ENCODE peak calls at places on chromosomes 2 and 18, in seven cellular contexts. Z is fibroblast of mammary gland, M is retinal pigment epithelial cell, T is fibroblast of villous mesenchyme, C is cardiac muscle cell, G is IMR-90, E is thyroid gland. Q is an unnamed sample.

GRCh38 chr18:22856870-22857269 is 76.3 kb upstream of the RBBP8 start:
- DNase-seq in M (no peak), E (peak), Z (no peak), T (no peak), G (no peak), C (no peak), Q (no peak)

GRCh38 chr2:6326958-6327357 is 538.7 kb downstream of the CMPK2 start:
- DNase-seq in M (no peak), G (no peak), E (no peak), Z (no peak), T (no peak), C (no peak), Q (no peak)

GRCh38 chr2:239826786-239827510 is 198.2 kb downstream of the NDUFA10 start:
- DNase-seq in M (no peak), E (peak), T (no peak), Z (no peak), G (no peak), C (no peak), Q (no peak)

GRCh38 chr2:44707945-44708645 is 233.4 kb upstream of the SIX3 start:
- DNase-seq in C (no peak), T (no peak), E (no peak), Z (no peak), M (no peak), G (no peak), Q (no peak)

GRCh38 chr2:125471963-125472362 is 1184.0 kb upstream of the GYPC start:
- DNase-seq in E (no peak), Z (no peak), C (peak), G (peak), M (no peak), T (no peak), Q (peak)

GRCh38 chr2:241133436-241133820 is 15.8 kb downstream of the PASK start:
- DNase-seq in C (no peak), T (no peak), G (no peak), Z (no peak), E (no peak), M (no peak), Q (no peak)

GRCh38 chr2:207892676-207893402 is 123.1 kb upstream of the FZD5 start:
- DNase-seq in G (no peak), Z (no peak), C (peak), T (no peak), E (peak), M (no peak), Q (no peak)

GRCh38 chr2:158022888-158023287 is 78.8 kb upstream of the UPP2 start:
- DNase-seq in C (no peak), G (no peak), Z (no peak), E (no peak), T (no peak), M (no peak), Q (no peak)

GRCh38 chr2:97906309-97906708 is 89.4 kb downstream of the TMEM131 start:
- DNase-seq in Z (peak), E (no peak), G (no peak), T (no peak), C (peak), M (no peak), Q (peak)

GRCh38 chr18:9101730-9102390 is 639 bp upstream of the NDUFV2 start:
- DNase-seq in C (peak), E (no peak), Z (peak), T (peak), M (no peak), G (peak), Q (peak)

DNA sequence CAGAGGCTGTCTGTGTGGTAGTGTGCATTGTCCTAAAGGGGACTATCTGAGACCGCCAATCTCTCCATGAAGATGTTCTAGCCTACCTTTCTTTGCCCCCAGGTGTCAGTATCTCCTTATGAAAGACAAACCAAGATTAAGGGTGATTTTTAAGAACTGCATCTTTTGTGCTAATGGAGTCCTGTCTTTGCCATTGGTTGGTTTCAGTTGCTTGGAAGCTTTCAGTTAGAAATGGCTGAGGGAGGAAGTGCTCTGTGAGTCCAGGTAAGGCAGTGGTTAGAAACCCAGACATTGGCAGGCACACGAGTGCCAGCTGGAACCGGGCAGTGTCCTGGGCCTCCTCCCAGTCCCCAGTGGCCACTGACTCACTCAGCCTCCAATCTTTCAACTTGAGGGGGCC is 111.3 kb downstream of the DOCK10 start:
- DNase-seq in G (no peak), M (no peak), C (no peak), E (no peak), Z (no peak), T (no peak), Q (no peak)
- TF ChIP-seq CTCF in G (no peak), M (no peak), C (no peak), E (no peak), Z (peak), T (no peak), Q (peak)

GRCh38 chr2:144451443-144451842 is 68.5 kb downstream of the ZEB2 start:
- DNase-seq in T (no peak), G (no peak), E (no peak), C (no peak), Z (no peak), M (no peak), Q (no peak)

GRCh38 chr2:144454466-144455287 is 65.2 kb downstream of the ZEB2 start:
- DNase-seq in G (peak), C (no peak), E (no peak), M (no peak), T (no peak), Z (peak), Q (peak)

GRCh38 chr2:144453486-144454158 is 66.3 kb downstream of the ZEB2 start:
- DNase-seq in M (no peak), Z (peak), C (no peak), E (no peak), T (no peak), G (peak), Q (peak)

GRCh38 chr2:144452169-144453038 is 67.5 kb downstream of the ZEB2 start:
- DNase-seq in E (no peak), G (peak), C (peak), M (no peak), T (peak), Z (no peak), Q (peak)

DNA sequence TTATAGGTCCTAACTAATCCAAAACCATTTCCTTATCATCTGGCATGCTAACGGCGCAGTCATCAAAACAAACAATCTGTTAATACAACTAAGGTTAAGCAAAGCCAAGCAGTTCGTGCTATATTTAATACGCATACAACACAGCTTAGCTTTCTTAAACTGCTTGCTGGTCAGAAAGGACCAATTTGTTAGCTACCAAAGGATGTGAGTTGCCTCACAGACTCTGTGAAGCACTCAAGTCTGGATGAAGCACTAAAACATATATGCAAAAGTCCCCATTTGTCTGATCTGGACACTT is 66.9 kb downstream of the ZEB2 start:
- DNase-seq in T (peak), Z (no peak), E (no peak), C (peak), M (no peak), G (peak), Q (peak)
- H3K4me3 ChIP-seq in T (peak), Z (no peak), E (no peak), C (peak), M (peak), G (no peak), Q (no peak)

GRCh38 chr2:205722538-205722878 is 40.2 kb downstream of the NRP2 start:
- DNase-seq in E (no peak), Z (no peak), M (no peak), G (no peak), C (no peak), T (no peak), Q (no peak)

GRCh38 chr2:205719864-205720263 is 37.6 kb downstream of the NRP2 start:
- DNase-seq in C (no peak), G (no peak), Z (no peak), M (no peak), E (no peak), T (no peak), Q (no peak)

GRCh38 chr2:205723174-205723573 is 40.9 kb downstream of the NRP2 start:
- DNase-seq in E (no peak), Z (peak), G (peak), T (no peak), C (peak), M (no peak), Q (no peak)

GRCh38 chr2:205720451-205720902 is 38.2 kb downstream of the NRP2 start:
- DNase-seq in Z (no peak), T (peak), E (no peak), G (no peak), M (no peak), C (no peak), Q (no peak)

DNA sequence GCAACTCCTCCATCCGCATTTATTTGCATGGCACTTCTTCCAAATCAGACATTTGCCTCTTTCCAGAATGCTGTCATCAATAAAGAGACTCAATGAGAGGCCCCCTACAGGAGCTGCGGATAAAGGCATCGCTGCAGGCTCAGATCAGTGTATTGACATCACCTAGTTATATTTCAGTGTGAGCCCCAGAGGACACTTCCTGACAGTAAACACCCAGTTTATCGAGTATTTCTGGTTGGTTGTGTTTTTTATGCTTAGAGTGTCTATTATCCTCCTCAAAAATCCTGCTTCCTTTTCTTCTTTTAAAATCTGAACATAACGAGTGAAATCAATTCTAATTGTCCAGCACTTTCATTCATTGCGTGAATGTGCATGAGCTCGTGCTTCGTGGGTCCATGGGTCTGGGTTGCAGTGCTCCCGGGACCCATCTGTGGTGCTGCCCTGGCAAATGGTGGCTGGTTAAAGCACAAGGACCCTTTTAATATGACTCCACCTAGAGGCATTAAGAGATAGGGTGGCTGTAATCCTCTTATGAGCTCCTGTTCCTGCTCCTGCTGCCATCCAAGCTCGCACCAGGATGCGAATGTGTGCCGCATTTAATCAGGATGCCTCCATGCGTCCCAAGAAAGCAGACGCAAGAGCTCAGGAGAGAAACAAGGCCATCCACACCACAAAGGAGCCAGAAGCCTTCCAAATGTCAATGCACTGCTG is 38.9 kb downstream of the NRP2 start:
- DNase-seq in Z (no peak), T (no peak), M (no peak), G (no peak), C (no peak), E (no peak), Q (no peak)
- TF ChIP-seq CTCF in Z (peak), T (peak), M (peak), G (peak), C (peak), E (no peak), Q (peak)

GRCh38 chr18:58276640-58277456 is 232.8 kb downstream of the NEDD4L start:
- DNase-seq in G (no peak), T (no peak), M (no peak), C (no peak), Z (no peak), E (no peak), Q (no peak)

GRCh38 chr18:58277457-58277739 is 233.4 kb downstream of the NEDD4L start:
- DNase-seq in E (no peak), C (no peak), T (no peak), G (no peak), M (no peak), Z (no peak), Q (no peak)

GRCh38 chr18:58280159-58280540 is 236.1 kb downstream of the NEDD4L start:
- DNase-seq in G (no peak), E (peak), C (no peak), T (no peak), Z (no peak), M (no peak), Q (no peak)

GRCh38 chr18:58284699-58285490 is 240.9 kb downstream of the NEDD4L start:
- DNase-seq in T (no peak), M (no peak), G (no peak), E (no peak), C (no peak), Z (no peak), Q (no peak)

GRCh38 chr18:58279504-58280158 is 235.6 kb downstream of the NEDD4L start:
- DNase-seq in C (no peak), Z (no peak), E (peak), T (no peak), G (no peak), M (no peak), Q (no peak)
- H3K4me3 ChIP-seq in C (no peak), Z (no peak), E (no peak), T (no peak), G (no peak), M (no peak), Q (no peak)

DNA sequence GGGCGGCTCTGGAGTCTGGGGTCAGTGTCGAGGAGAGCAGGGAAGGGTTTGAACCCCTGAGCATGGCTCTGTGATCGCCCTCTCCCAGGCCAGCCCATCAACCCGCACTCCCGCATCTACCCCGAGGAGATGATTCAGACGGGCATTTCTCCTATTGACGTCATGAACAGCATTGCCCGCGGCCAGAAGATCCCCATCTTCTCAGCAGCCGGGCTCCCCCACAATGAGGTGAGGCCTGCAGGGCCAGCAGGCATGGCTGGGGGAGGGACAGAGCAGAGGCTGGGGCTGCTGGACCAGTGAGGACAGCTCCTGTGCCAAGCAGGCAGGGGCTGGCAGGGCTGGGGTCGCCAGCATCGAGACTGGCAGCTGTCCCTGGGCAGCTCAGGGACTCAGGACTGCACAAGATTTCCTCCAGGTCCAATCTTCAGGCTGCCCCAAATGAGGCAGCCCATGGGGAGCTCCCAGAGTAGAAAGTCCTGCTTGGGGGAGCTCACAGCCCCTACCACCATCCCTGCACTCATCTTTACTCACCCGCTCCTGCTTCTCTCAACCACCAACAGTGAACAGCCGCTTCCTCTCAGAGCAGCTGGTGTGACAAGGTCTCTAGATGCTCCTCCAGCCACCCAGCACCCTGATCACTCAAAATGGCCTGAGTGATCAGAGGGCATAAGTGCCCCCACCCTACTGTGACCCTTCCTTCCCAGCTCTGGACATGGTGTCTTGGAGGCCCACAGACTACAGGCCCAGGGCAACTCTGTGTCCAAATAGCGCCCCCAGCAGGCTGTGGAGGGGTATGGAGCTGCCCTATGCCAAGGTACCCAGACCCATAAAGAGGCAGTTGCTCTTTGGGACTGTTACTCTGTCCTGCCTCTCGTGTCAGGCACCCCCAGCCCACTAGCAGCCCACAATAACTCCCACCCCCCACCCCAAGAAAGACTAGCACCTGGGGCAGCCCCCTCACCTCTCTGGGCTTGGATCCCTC is 18.3 kb upstream of the ANKRD53 start:
- DNase-seq in E (no peak), G (no peak), Z (no peak), C (no peak), T (no peak), M (no peak), Q (no peak)
- TF ChIP-seq CTCF in E (no peak), G (no peak), Z (peak), C (no peak), T (peak), M (peak), Q (no peak)

Q was measured in choroid plexus epithelial cell.